ENCODE peak calls at places on chromosomes 5 and 9, in nine cellular contexts. P, V, B, K, Q, X, G, D and R are unnamed samples.
A peak's percentile ranks its signal among the peaks of the same experiment; 100 is the strongest.

GRCh38 chr5:137731201-137731600 is 4.7 kb downstream of the KLHL3 start:
- DNase-seq in P (no peak), V (no peak), B (peak; percentile 4), K (no peak), Q (no peak), X (no peak), G (no peak), D (no peak), R (no peak)

GRCh38 chr9:31776471-31776870 is 608.0 kb upstream of the ACO1 start:
- DNase-seq in P (no peak), V (no peak), B (no peak), K (no peak), Q (peak; percentile 73), X (no peak), G (no peak), D (no peak), R (no peak)

GRCh38 chr9:127138444-127138843 is 16.0 kb upstream of the ANGPTL2 start:
- DNase-seq in P (peak; percentile 10), V (no peak), B (no peak), K (no peak), Q (no peak), X (no peak), G (no peak), D (peak; percentile 10), R (no peak)

GRCh38 chr9:125433461-125434001 is 171.9 kb downstream of the GAPVD1 start:
- DNase-seq in P (peak; percentile 23), V (no peak), B (no peak), K (no peak), Q (no peak), X (no peak), G (no peak), D (no peak), R (no peak)

GRCh38 chr5:94908889-94909480 is 290.5 kb downstream of the SLF1 start:
- DNase-seq in P (no peak), V (peak; percentile 20), B (peak; percentile 37), K (peak; percentile 28), Q (peak; percentile 30), X (no peak), G (no peak), D (no peak), R (no peak)

GRCh38 chr9:37464426-37465248 is 613 bp downstream of the ZBTB5 start:
- DNase-seq in P (no peak), V (peak; percentile 69), B (peak; percentile 63), K (peak; percentile 70), Q (no peak), X (peak; percentile 80), G (peak; percentile 82), D (peak; percentile 84), R (peak; percentile 96)

GRCh38 chr9:38149647-38150046 is 80.6 kb upstream of the SHB start:
- DNase-seq in P (no peak), V (no peak), B (no peak), K (no peak), Q (no peak), X (no peak), G (no peak), D (no peak), R (no peak)

GRCh38 chr5:6781711-6782110 is 68.5 kb downstream of the TENT4A start:
- DNase-seq in P (no peak), V (peak; percentile 40), B (peak; percentile 39), K (no peak), Q (no peak), X (no peak), G (no peak), D (no peak), R (no peak)

GRCh38 chr5:178801021-178801420 is 58.7 kb upstream of the ZNF354B start:
- DNase-seq in P (no peak), V (no peak), B (no peak), K (no peak), Q (no peak), X (no peak), G (no peak), D (no peak), R (no peak)

GRCh38 chr5:10118150-10118549 is 131.5 kb downstream of the ATPSCKMT start:
- DNase-seq in P (no peak), V (no peak), B (no peak), K (no peak), Q (no peak), X (no peak), G (no peak), D (no peak), R (no peak)

GRCh38 chr5:143922718-143923117 is 110.8 kb downstream of the HMHB1 start:
- DNase-seq in P (no peak), V (peak; percentile 76), B (peak; percentile 65), K (no peak), Q (no peak), X (no peak), G (no peak), D (no peak), R (no peak)

GRCh38 chr9:26801772-26802171 is 90.8 kb downstream of the CAAP1 start:
- DNase-seq in P (no peak), V (no peak), B (no peak), K (no peak), Q (no peak), X (no peak), G (no peak), D (no peak), R (no peak)

GRCh38 chr5:163458778-163459405 is 1.0 kb downstream of the NUDCD2 start:
- DNase-seq in P (no peak), V (no peak), B (no peak), K (no peak), Q (no peak), X (no peak), G (no peak), D (no peak), R (no peak)

GRCh38 chr5:105101597-105101996 is 1539.0 kb upstream of the NUDT12 start:
- DNase-seq in P (no peak), V (peak; percentile 30), B (no peak), K (no peak), Q (no peak), X (no peak), G (no peak), D (no peak), R (no peak)

GRCh38 chr5:28734396-28734795 is 1696.0 kb upstream of the CDH9 start:
- DNase-seq in P (no peak), V (peak; percentile 29), B (no peak), K (no peak), Q (no peak), X (no peak), G (no peak), D (no peak), R (no peak)
- TF ChIP-seq CTCF in P (no peak), V (no peak), B (no peak), K (no peak), Q (no peak), X (no peak), G (no peak), D (no peak), R (no peak)

GRCh38 chr9:136249881-136250559 is 4.4 kb upstream of the QSOX2 start:
- DNase-seq in P (no peak), V (no peak), B (no peak), K (no peak), Q (no peak), X (no peak), G (no peak), D (no peak), R (peak; percentile 11)

GRCh38 chr9:136252846-136253245 is 7.2 kb upstream of the QSOX2 start:
- DNase-seq in P (no peak), V (no peak), B (no peak), K (no peak), Q (no peak), X (no peak), G (no peak), D (no peak), R (no peak)

GRCh38 chr9:136252281-136252680 is 6.7 kb upstream of the QSOX2 start:
- DNase-seq in P (no peak), V (no peak), B (no peak), K (no peak), Q (no peak), X (no peak), G (no peak), D (no peak), R (no peak)

GRCh38 chr9:136250676-136251075 is 5.1 kb upstream of the QSOX2 start:
- DNase-seq in P (no peak), V (no peak), B (no peak), K (no peak), Q (no peak), X (no peak), G (no peak), D (no peak), R (no peak)

GRCh38 chr9:136251264-136252115 is 5.9 kb upstream of the QSOX2 start:
- DNase-seq in P (no peak), V (no peak), B (no peak), K (no peak), Q (no peak), X (no peak), G (no peak), D (no peak), R (no peak)
- H3K9me3 ChIP-seq in P (no peaks in the 10 kb centered on the region), V (no peaks in the 10 kb centered on the region), B (no peaks in the 10 kb centered on the region), K (no peaks in the 10 kb centered on the region), Q (no peaks in the 10 kb centered on the region), X (no peaks in the 10 kb centered on the region), G (no peaks in the 10 kb centered on the region), D (no peaks in the 10 kb centered on the region), R (no peaks in the 10 kb centered on the region)

GRCh38 chr5:154770111-154770510 is 14.9 kb downstream of the LARP1 start:
- DNase-seq in P (no peak), V (no peak), B (no peak), K (no peak), Q (no peak), X (no peak), G (no peak), D (no peak), R (no peak)
- H3K4me1 ChIP-seq in P (peaks cover 29% of the 10 kb centered on the region), V (peaks cover 9% of the 10 kb centered on the region), B (peaks cover 24% of the 10 kb centered on the region), K (peaks cover 67% of the 10 kb centered on the region), Q (peaks cover 47% of the 10 kb centered on the region), X (peaks cover 71% of the 10 kb centered on the region), G (peaks cover 50% of the 10 kb centered on the region), D (peaks cover 99% of the 10 kb centered on the region), R (peaks cover 77% of the 10 kb centered on the region)

GRCh38 chr9:107945961-107946360 is 456.4 kb upstream of the KLF4 start:
- DNase-seq in P (no peak), V (no peak), B (no peak), K (no peak), Q (no peak), X (no peak), G (no peak), D (no peak), R (no peak)

GRCh38 chr9:107943901-107944300 is 454.3 kb upstream of the KLF4 start:
- DNase-seq in P (no peak), V (no peak), B (no peak), K (no peak), Q (no peak), X (no peak), G (no peak), D (no peak), R (no peak)

GRCh38 chr9:107946364-107947137 is 457.0 kb upstream of the KLF4 start:
- DNase-seq in P (no peak), V (no peak), B (no peak), K (no peak), Q (no peak), X (no peak), G (no peak), D (no peak), R (no peak)

GRCh38 chr9:107944387-107944786 is 454.8 kb upstream of the KLF4 start:
- DNase-seq in P (no peak), V (no peak), B (no peak), K (no peak), Q (no peak), X (no peak), G (no peak), D (no peak), R (no peak)

DNA sequence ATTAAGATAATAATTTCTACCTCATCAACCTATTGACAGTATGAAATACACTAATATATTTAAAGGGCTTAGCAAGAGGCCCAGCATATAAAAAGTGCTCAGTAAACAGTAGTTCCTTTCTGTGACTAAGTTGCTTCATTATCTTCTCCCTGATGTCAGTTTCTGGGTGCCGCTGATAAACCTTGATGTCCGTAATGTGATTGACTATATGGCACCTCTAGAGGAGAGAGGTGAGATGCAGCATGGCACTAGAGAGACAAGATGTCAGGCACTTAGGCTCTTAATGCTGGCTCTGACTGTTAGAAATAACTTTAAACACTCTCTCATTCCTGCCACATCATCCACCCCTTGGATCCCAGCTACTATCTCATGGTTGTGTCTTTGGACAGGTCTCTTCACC is 455.9 kb upstream of the KLF4 start:
- DNase-seq in P (no peak), V (no peak), B (no peak), K (no peak), Q (no peak), X (no peak), G (no peak), D (no peak), R (no peak)
- TF ChIP-seq CTCF in P (no peak), V (no peak), B (no peak), K (no peak), Q (no peak), X (no peak), G (no peak), D (no peak), R (no peak)